ENCODE peak calls at places on chromosome 21, in nine cellular contexts. A is NCI-H748 treated with DMSO at 0.1 percent for 48 hours; R is stimulated activated CD4-positive, alpha-beta T cell treated with anti-CD3 and anti-CD28 coated beads, Interleukin-12 subunit alpha, Interleukin-12 subunit beta, amount 100 ng/mL, for 48 hours; O is aorta; M is activated CD4-positive, alpha-beta T cell treated with anti-CD3 and anti-CD28 coated beads for 24 hours; N is endodermal cell; Y is AG20443; G is left cardiac atrium; J is stimulated activated CD8-positive, alpha-beta memory T cell treated with anti-CD3 and anti-CD28 coated beads, Interleukin-12 subunit alpha, Interleukin-12 subunit beta, amount 100 ng/mL, for 4 hours. I is an unnamed sample.

GRCh38 chr21:31900121-31900895 is 27.5 kb downstream of the HUNK start:
- DNase-seq in A (no peak), G (no peak), R (no peak), O (no peak), N (no peak), J (no peak), Y (no peak), M (no peak), I (no peak)

GRCh38 chr21:18369115-18369514 is 34.5 kb downstream of the TMPRSS15 start:
- DNase-seq in G (no peak), N (no peak), R (no peak), O (no peak), M (no peak), J (no peak), A (peak), Y (no peak), I (no peak)

GRCh38 chr21:33127154-33127893 is 57.4 kb downstream of the OLIG1 start:
- DNase-seq in N (peak), O (peak), A (peak), J (peak), Y (peak), G (peak), M (peak), R (peak), I (peak)

GRCh38 chr21:46564391-46564790 is 40.5 kb downstream of the S100B start:
- DNase-seq in N (no peak), O (no peak), G (no peak), Y (peak), M (no peak), J (no peak), A (no peak), R (no peak), I (no peak)

GRCh38 chr21:32463367-32463766 is 50.9 kb downstream of the EVA1C start:
- DNase-seq in R (no peak), A (no peak), M (no peak), G (peak), O (peak), Y (no peak), N (no peak), J (no peak), I (no peak)

GRCh38 chr21:36747114-36747814 is 48.3 kb downstream of the SIM2 start:
- DNase-seq in O (no peak), N (peak), R (no peak), J (no peak), Y (peak), G (no peak), M (no peak), A (no peak), I (no peak)

GRCh38 chr21:18244721-18245486 is at the start of gene CHODL:
- DNase-seq in Y (no peak), R (no peak), G (peak), N (peak), M (no peak), O (peak), A (no peak), J (no peak), I (no peak)

GRCh38 chr21:35142036-35142825 is 93.1 kb upstream of the RUNX1 start:
- DNase-seq in R (no peak), O (no peak), A (no peak), M (no peak), Y (no peak), J (no peak), N (no peak), G (no peak), I (no peak)

GRCh38 chr21:34846601-34847112 is 177.9 kb downstream of the CLIC6 start:
- DNase-seq in N (peak), A (no peak), J (no peak), M (no peak), R (no peak), Y (peak), G (no peak), O (no peak), I (no peak)

GRCh38 chr21:29256125-29256895 is 42.4 kb upstream of the BACH1 start:
- DNase-seq in A (no peak), J (no peak), M (no peak), O (no peak), N (no peak), Y (no peak), R (no peak), G (no peak), I (no peak)

GRCh38 chr21:43935711-43936110 is 70.7 kb downstream of the AGPAT3 start:
- DNase-seq in M (no peak), R (no peak), N (no peak), J (no peak), O (no peak), G (no peak), A (no peak), Y (no peak), I (no peak)

GRCh38 chr21:38938343-38938742 is 132.6 kb downstream of the ETS2 start:
- DNase-seq in M (no peak), A (peak), J (no peak), G (no peak), Y (peak), N (peak), R (no peak), O (no peak), I (no peak)